ENCODE peak calls at places on chromosomes 12 and 14, in seven cellular contexts. One of them, this sample, is unnamed.

GRCh38 chr12:49903351-49903699 is 375 bp downstream of the FAIM2 start:
- DNase-seq in stimulated activated CD4-positive, alpha-beta T cell treated with anti-CD3 and anti-CD28 coated beads, Interleukin-4, amount 100 ng/mL, for 48 hours: no peak
- DNase-seq in M059J: no peak
- DNase-seq in EL: no peak
- DNase-seq in psoas muscle: no peak
- DNase-seq in neural crest cell: no peak
- DNase-seq in DMS153: no peak
- DNase-seq in this sample: peak; percentile 37

GRCh38 chr12:122024132-122024785 is 2.6 kb downstream of the BCL7A start:
- DNase-seq in stimulated activated CD4-positive, alpha-beta T cell treated with anti-CD3 and anti-CD28 coated beads, Interleukin-4, amount 100 ng/mL, for 48 hours: no peak
- DNase-seq in M059J: no peak
- DNase-seq in EL: no peak
- DNase-seq in psoas muscle: no peak
- DNase-seq in neural crest cell: no peak
- DNase-seq in DMS153: no peak
- DNase-seq in this sample: peak; percentile 61

GRCh38 chr12:93237235-93237915 is 140.3 kb upstream of the NUDT4 start:
- DNase-seq in stimulated activated CD4-positive, alpha-beta T cell treated with anti-CD3 and anti-CD28 coated beads, Interleukin-4, amount 100 ng/mL, for 48 hours: no peak
- DNase-seq in M059J: no peak
- DNase-seq in EL: no peak
- DNase-seq in psoas muscle: peak; percentile 55
- DNase-seq in neural crest cell: no peak
- DNase-seq in DMS153: no peak
- DNase-seq in this sample: no peak

GRCh38 chr12:105850103-105850968 is 288.4 kb downstream of the NUAK1 start:
- DNase-seq in stimulated activated CD4-positive, alpha-beta T cell treated with anti-CD3 and anti-CD28 coated beads, Interleukin-4, amount 100 ng/mL, for 48 hours: no peak
- DNase-seq in M059J: no peak
- DNase-seq in EL: no peak
- DNase-seq in psoas muscle: no peak
- DNase-seq in neural crest cell: no peak
- DNase-seq in DMS153: no peak
- DNase-seq in this sample: no peak

GRCh38 chr12:124194521-124195225 is 100.2 kb upstream of the RFLNA start:
- DNase-seq in stimulated activated CD4-positive, alpha-beta T cell treated with anti-CD3 and anti-CD28 coated beads, Interleukin-4, amount 100 ng/mL, for 48 hours: no peak
- DNase-seq in M059J: no peak
- DNase-seq in EL: no peak
- DNase-seq in psoas muscle: no peak
- DNase-seq in neural crest cell: no peak
- DNase-seq in DMS153: no peak
- DNase-seq in this sample: no peak

GRCh38 chr14:95649230-95649629 is 37.0 kb upstream of the TCL1B start:
- DNase-seq in stimulated activated CD4-positive, alpha-beta T cell treated with anti-CD3 and anti-CD28 coated beads, Interleukin-4, amount 100 ng/mL, for 48 hours: no peak
- DNase-seq in M059J: no peak
- DNase-seq in EL: no peak
- DNase-seq in psoas muscle: no peak
- DNase-seq in neural crest cell: no peak
- DNase-seq in DMS153: peak; percentile 83
- DNase-seq in this sample: no peak

GRCh38 chr14:94584591-94585280 is 3.5 kb downstream of the SERPINA5 start:
- DNase-seq in stimulated activated CD4-positive, alpha-beta T cell treated with anti-CD3 and anti-CD28 coated beads, Interleukin-4, amount 100 ng/mL, for 48 hours: no peak
- DNase-seq in M059J: no peak
- DNase-seq in EL: no peak
- DNase-seq in psoas muscle: no peak
- DNase-seq in neural crest cell: no peak
- DNase-seq in DMS153: no peak
- DNase-seq in this sample: no peak

GRCh38 chr12:112184056-112184887 is 58.9 kb downstream of the TRAFD1 start:
- DNase-seq in stimulated activated CD4-positive, alpha-beta T cell treated with anti-CD3 and anti-CD28 coated beads, Interleukin-4, amount 100 ng/mL, for 48 hours: no peak
- DNase-seq in M059J: no peak
- DNase-seq in EL: no peak
- DNase-seq in psoas muscle: no peak
- DNase-seq in neural crest cell: no peak
- DNase-seq in DMS153: no peak
- DNase-seq in this sample: no peak

GRCh38 chr14:56359245-56359644 is 220.4 kb upstream of the TMEM260 start:
- DNase-seq in stimulated activated CD4-positive, alpha-beta T cell treated with anti-CD3 and anti-CD28 coated beads, Interleukin-4, amount 100 ng/mL, for 48 hours: no peak
- DNase-seq in M059J: no peak
- DNase-seq in EL: no peak
- DNase-seq in psoas muscle: no peak
- DNase-seq in neural crest cell: no peak
- DNase-seq in DMS153: no peak
- DNase-seq in this sample: no peak

GRCh38 chr12:43305065-43305464 is 246.9 kb downstream of the ADAMTS20 start:
- DNase-seq in stimulated activated CD4-positive, alpha-beta T cell treated with anti-CD3 and anti-CD28 coated beads, Interleukin-4, amount 100 ng/mL, for 48 hours: no peak
- DNase-seq in M059J: no peak
- DNase-seq in EL: no peak
- DNase-seq in psoas muscle: no peak
- DNase-seq in neural crest cell: no peak
- DNase-seq in DMS153: no peak
- DNase-seq in this sample: no peak

GRCh38 chr12:94940771-94941170 is 62.7 kb downstream of the NDUFA12 start:
- DNase-seq in stimulated activated CD4-positive, alpha-beta T cell treated with anti-CD3 and anti-CD28 coated beads, Interleukin-4, amount 100 ng/mL, for 48 hours: no peak
- DNase-seq in M059J: no peak
- DNase-seq in EL: no peak
- DNase-seq in psoas muscle: no peak
- DNase-seq in neural crest cell: no peak
- DNase-seq in DMS153: no peak
- DNase-seq in this sample: no peak

GRCh38 chr12:51855586-51856428 is 7.3 kb upstream of the FIGNL2 start:
- DNase-seq in stimulated activated CD4-positive, alpha-beta T cell treated with anti-CD3 and anti-CD28 coated beads, Interleukin-4, amount 100 ng/mL, for 48 hours: no peak
- DNase-seq in M059J: peak; percentile 23
- DNase-seq in EL: peak; percentile 30
- DNase-seq in psoas muscle: peak; percentile 45
- DNase-seq in neural crest cell: peak; percentile 56
- DNase-seq in DMS153: no peak
- DNase-seq in this sample: peak; percentile 97

GRCh38 chr14:101584049-101584859 is 23.0 kb downstream of the DIO3 start:
- DNase-seq in stimulated activated CD4-positive, alpha-beta T cell treated with anti-CD3 and anti-CD28 coated beads, Interleukin-4, amount 100 ng/mL, for 48 hours: no peak
- DNase-seq in M059J: no peak
- DNase-seq in EL: peak; percentile 75
- DNase-seq in psoas muscle: peak; percentile 45
- DNase-seq in neural crest cell: no peak
- DNase-seq in DMS153: no peak
- DNase-seq in this sample: peak; percentile 91

GRCh38 chr14:105844047-105844630 is 317.8 kb downstream of the TMEM121 start:
- DNase-seq in stimulated activated CD4-positive, alpha-beta T cell treated with anti-CD3 and anti-CD28 coated beads, Interleukin-4, amount 100 ng/mL, for 48 hours: no peak
- DNase-seq in M059J: no peak
- DNase-seq in EL: no peak
- DNase-seq in psoas muscle: no peak
- DNase-seq in neural crest cell: no peak
- DNase-seq in DMS153: no peak
- DNase-seq in this sample: no peak

GRCh38 chr12:76680940-76681339 is 83.0 kb upstream of the ZDHHC17 start:
- DNase-seq in stimulated activated CD4-positive, alpha-beta T cell treated with anti-CD3 and anti-CD28 coated beads, Interleukin-4, amount 100 ng/mL, for 48 hours: no peak
- DNase-seq in M059J: peak; percentile 44
- DNase-seq in EL: peak; percentile 59
- DNase-seq in psoas muscle: no peak
- DNase-seq in neural crest cell: no peak
- DNase-seq in DMS153: no peak
- DNase-seq in this sample: peak; percentile 93

GRCh38 chr12:123905319-123905925 is 67.2 kb downstream of the CCDC92 start:
- DNase-seq in stimulated activated CD4-positive, alpha-beta T cell treated with anti-CD3 and anti-CD28 coated beads, Interleukin-4, amount 100 ng/mL, for 48 hours: peak; percentile 48
- DNase-seq in M059J: peak; percentile 77
- DNase-seq in EL: peak; percentile 86
- DNase-seq in psoas muscle: no peak
- DNase-seq in neural crest cell: peak; percentile 61
- DNase-seq in DMS153: no peak
- DNase-seq in this sample: peak; percentile 96

GRCh38 chr12:51938744-51939143 is 12.8 kb upstream of the ACVR1B start:
- DNase-seq in stimulated activated CD4-positive, alpha-beta T cell treated with anti-CD3 and anti-CD28 coated beads, Interleukin-4, amount 100 ng/mL, for 48 hours: no peak
- DNase-seq in M059J: no peak
- DNase-seq in EL: no peak
- DNase-seq in psoas muscle: no peak
- DNase-seq in neural crest cell: no peak
- DNase-seq in DMS153: no peak
- DNase-seq in this sample: no peak

GRCh38 chr12:65208125-65208524 is 38.7 kb downstream of the LEMD3 start:
- DNase-seq in stimulated activated CD4-positive, alpha-beta T cell treated with anti-CD3 and anti-CD28 coated beads, Interleukin-4, amount 100 ng/mL, for 48 hours: no peak
- DNase-seq in M059J: no peak
- DNase-seq in EL: no peak
- DNase-seq in psoas muscle: no peak
- DNase-seq in neural crest cell: no peak
- DNase-seq in DMS153: no peak
- DNase-seq in this sample: no peak

GRCh38 chr12:13093191-13093849 is 10.1 kb downstream of the GSG1 start:
- DNase-seq in stimulated activated CD4-positive, alpha-beta T cell treated with anti-CD3 and anti-CD28 coated beads, Interleukin-4, amount 100 ng/mL, for 48 hours: no peak
- DNase-seq in M059J: peak; percentile 58
- DNase-seq in EL: peak; percentile 70
- DNase-seq in psoas muscle: no peak
- DNase-seq in neural crest cell: no peak
- DNase-seq in DMS153: no peak
- DNase-seq in this sample: peak; percentile 78

GRCh38 chr14:90599748-90600507 is 203.1 kb downstream of the CALM1 start:
- DNase-seq in stimulated activated CD4-positive, alpha-beta T cell treated with anti-CD3 and anti-CD28 coated beads, Interleukin-4, amount 100 ng/mL, for 48 hours: no peak
- DNase-seq in M059J: peak; percentile 15
- DNase-seq in EL: no peak
- DNase-seq in psoas muscle: no peak
- DNase-seq in neural crest cell: no peak
- DNase-seq in DMS153: no peak
- DNase-seq in this sample: no peak

GRCh38 chr12:11693626-11694025 is 44.2 kb downstream of the ETV6 start:
- DNase-seq in stimulated activated CD4-positive, alpha-beta T cell treated with anti-CD3 and anti-CD28 coated beads, Interleukin-4, amount 100 ng/mL, for 48 hours: no peak
- DNase-seq in M059J: no peak
- DNase-seq in EL: no peak
- DNase-seq in psoas muscle: no peak
- DNase-seq in neural crest cell: no peak
- DNase-seq in DMS153: no peak
- DNase-seq in this sample: no peak

This sample was measured in osteoblast.